ENCODE peak calls at places on chromosomes 6 and 20, in four cellular contexts. E, L, J and S are unnamed samples.

GRCh38 chr20:59805266-59805665 is 128.2 kb downstream of the SYCP2 start:
- DNase-seq in E (no peak), L (no peak), J (no peak), S (no peak)

GRCh38 chr20:48571945-48572589 is 255.7 kb downstream of the PREX1 start:
- DNase-seq in E (no peak), L (no peak), J (peak; percentile 19), S (no peak)

GRCh38 chr6:107458687-107459282 is 579 bp downstream of the PDSS2 start:
- DNase-seq in J (peak; percentile 60), E (peak; percentile 9), L (peak; percentile 3), S (peak; percentile 57)

GRCh38 chr20:36052117-36052513 is 83.7 kb downstream of the CNBD2 start:
- DNase-seq in E (no peak), J (no peak), L (no peak), S (no peak)

GRCh38 chr6:144007779-144008500 is at the start of gene PLAGL1:
- DNase-seq in J (peak; percentile 16), E (no peak), L (no peak), S (peak; percentile 66)

GRCh38 chr6:140183881-140184280 is 809.4 kb upstream of the CITED2 start:
- DNase-seq in E (no peak), L (no peak), J (no peak), S (no peak)

GRCh38 chr20:15242773-15243172 is 905.4 kb upstream of the FLRT3 start:
- DNase-seq in J (peak; percentile 79), E (no peak), L (no peak), S (no peak)

GRCh38 chr20:33666293-33667244 is at the start of gene ACTL10:
- DNase-seq in E (no peak), J (peak; percentile 65), L (peak; percentile 63), S (no peak)

GRCh38 chr20:2920473-2920872 is 47.2 kb downstream of the PTPRA start:
- DNase-seq in J (no peak), L (no peak), E (no peak), S (no peak)

GRCh38 chr20:44810391-44811149 is at the start of gene RIMS4:
- DNase-seq in L (no peak), J (peak; percentile 46), E (no peak), S (peak; percentile 48)

GRCh38 chr20:2297352-2297717 is 1.5 kb downstream of the TGM3 start:
- DNase-seq in L (no peak), E (no peak), J (no peak), S (no peak)

GRCh38 chr6:135920689-135921088 is 69.2 kb downstream of the PDE7B start:
- DNase-seq in E (no peak), L (no peak), J (no peak), S (no peak)

GRCh38 chr6:13629459-13630116 is 14.5 kb downstream of the NOL7 start:
- DNase-seq in E (no peak), L (no peak), J (no peak), S (no peak)

GRCh38 chr20:62545901-62546525 is 70.2 kb upstream of the GATA5 start:
- DNase-seq in L (no peak), E (no peak), J (no peak), S (no peak)

GRCh38 chr6:169932491-169932890 is 181.1 kb downstream of the ERMARD start:
- DNase-seq in E (no peak), L (no peak), J (no peak), S (no peak)

GRCh38 chr6:131182991-131183425 is 47.7 kb downstream of the AKAP7 start:
- DNase-seq in L (no peak), E (no peak), J (no peak), S (peak; percentile 44)

GRCh38 chr6:6591778-6592388 is 3.4 kb downstream of the LY86 start:
- DNase-seq in J (no peak), E (no peak), L (no peak), S (no peak)